ENCODE peak calls at places on chromosomes 7 and 10, in seven cellular contexts. L is fibroblast of pulmonary artery, I is dorsolateral prefrontal cortex, U is tibial artery, N is upper lobe of right lung, H is hepatocyte, Q is retinal pigment epithelial cell. F is an unnamed sample.

GRCh38 chr10:127018766-127019165 is 113.5 kb downstream of the DOCK1 start:
- DNase-seq in I (no peak), Q (no peak), L (no peak), N (no peak), U (no peak), H (no peak), F (no peak)

GRCh38 chr7:130365511-130366441 is 14.5 kb upstream of the CPA1 start:
- DNase-seq in I (no peak), U (no peak), L (peak), N (no peak), H (no peak), Q (no peak), F (peak)

GRCh38 chr10:13961096-13961495 is 369.6 kb downstream of the FRMD4A start:
- DNase-seq in H (no peak), Q (no peak), L (peak), I (no peak), U (no peak), N (no peak), F (peak)

GRCh38 chr10:112115781-112116385 is 67.7 kb downstream of the GPAM start:
- DNase-seq in Q (no peak), L (peak), H (peak), U (no peak), I (no peak), N (no peak), F (no peak)

GRCh38 chr10:8055420-8056349 is 1.2 kb downstream of the GATA3 start:
- DNase-seq in I (no peak), Q (no peak), U (no peak), N (no peak), H (peak), L (no peak), F (no peak)

GRCh38 chr10:818010-818409 is 113.5 kb downstream of the LARP4B start:
- DNase-seq in U (no peak), H (no peak), Q (no peak), I (no peak), N (no peak), L (no peak), F (no peak)

GRCh38 chr10:103626178-103626577 is 132.7 kb downstream of the NEURL1 start:
- DNase-seq in H (no peak), N (no peak), I (no peak), L (no peak), Q (no peak), U (peak), F (no peak)

GRCh38 chr10:11638055-11638698 is 26.7 kb upstream of the USP6NL start:
- DNase-seq in U (no peak), I (no peak), Q (no peak), N (no peak), L (no peak), H (no peak), F (no peak)

GRCh38 chr7:69803699-69804516 is 205.6 kb downstream of the AUTS2 start:
- DNase-seq in L (no peak), N (no peak), U (no peak), Q (no peak), H (no peak), I (no peak), F (no peak)

GRCh38 chr7:92517626-92518025 is 10.7 kb downstream of the PEX1 start:
- DNase-seq in N (no peak), U (no peak), L (peak), I (no peak), H (no peak), Q (no peak), F (no peak)

GRCh38 chr10:25280076-25280475 is 105.3 kb downstream of the GPR158 start:
- DNase-seq in N (no peak), U (no peak), Q (no peak), I (no peak), H (no peak), L (no peak), F (no peak)

GRCh38 chr7:64869121-64869725 is 33.9 kb upstream of the ZNF273 start:
- DNase-seq in L (no peak), Q (no peak), N (no peak), H (peak), I (no peak), U (no peak), F (no peak)

GRCh38 chr10:72502581-72502980 is 123.3 kb downstream of the MICU1 start:
- DNase-seq in N (no peak), U (no peak), L (no peak), I (no peak), Q (no peak), H (no peak), F (no peak)

GRCh38 chr7:90244565-90244908 is 437 bp upstream of the CFAP69 start:
- DNase-seq in H (no peak), I (no peak), Q (no peak), U (no peak), L (no peak), N (no peak), F (no peak)

GRCh38 chr7:115941703-115942268 is 88.8 kb downstream of the TFEC start:
- DNase-seq in N (no peak), L (peak), Q (peak), U (no peak), I (no peak), H (no peak), F (peak)

GRCh38 chr7:81410471-81411117 is 359.3 kb downstream of the HGF start:
- DNase-seq in H (no peak), L (no peak), Q (no peak), U (no peak), N (no peak), I (no peak), F (no peak)

GRCh38 chr7:80082214-80082613 is 52.4 kb upstream of the GNAI1 start:
- DNase-seq in U (no peak), H (no peak), I (no peak), N (no peak), Q (no peak), L (no peak), F (no peak)

GRCh38 chr10:118041316-118041715 is 5.4 kb downstream of the RAB11FIP2 start:
- DNase-seq in N (no peak), I (no peak), Q (peak), H (no peak), L (peak), U (no peak), F (peak)

GRCh38 chr10:6642881-6643280 is 62.8 kb upstream of the PRKCQ start:
- DNase-seq in I (no peak), U (no peak), L (no peak), N (no peak), H (no peak), Q (no peak), F (no peak)

GRCh38 chr10:88008866-88009470 is 145.5 kb downstream of the PTEN start:
- DNase-seq in N (no peak), L (no peak), U (no peak), Q (no peak), I (no peak), H (no peak), F (no peak)

GRCh38 chr10:22010973-22011408 is 7.5 kb upstream of the DNAJC1 start:
- DNase-seq in L (peak), U (no peak), H (peak), Q (no peak), N (no peak), I (no peak), F (no peak)

GRCh38 chr10:24465124-24465874 is 256.4 kb downstream of the KIAA1217 start:
- DNase-seq in H (peak), U (no peak), L (peak), Q (peak), I (no peak), N (no peak), F (no peak)

GRCh38 chr7:71285614-71286013 is 153.7 kb downstream of the GALNT17 start:
- DNase-seq in N (no peak), Q (no peak), L (no peak), I (no peak), U (no peak), H (no peak), F (no peak)

GRCh38 chr7:71290382-71290781 is 158.4 kb downstream of the GALNT17 start:
- DNase-seq in Q (no peak), L (no peak), N (no peak), I (no peak), U (no peak), H (no peak), F (no peak)

GRCh38 chr7:71283802-71284201 is 151.9 kb downstream of the GALNT17 start:
- DNase-seq in L (no peak), I (no peak), Q (no peak), H (no peak), N (no peak), U (no peak), F (no peak)

GRCh38 chr7:71286924-71287323 is 155.0 kb downstream of the GALNT17 start:
- DNase-seq in N (no peak), I (no peak), U (no peak), H (no peak), L (no peak), Q (no peak), F (no peak)

GRCh38 chr7:71286336-71286735 is 154.4 kb downstream of the GALNT17 start:
- DNase-seq in N (no peak), I (no peak), H (no peak), Q (no peak), U (peak), L (no peak), F (no peak)
- H3K4me3 ChIP-seq in N (no peak), I (no peak), H (no peak), Q (no peak), U (peak), L (no peak), F (no peak)

DNA sequence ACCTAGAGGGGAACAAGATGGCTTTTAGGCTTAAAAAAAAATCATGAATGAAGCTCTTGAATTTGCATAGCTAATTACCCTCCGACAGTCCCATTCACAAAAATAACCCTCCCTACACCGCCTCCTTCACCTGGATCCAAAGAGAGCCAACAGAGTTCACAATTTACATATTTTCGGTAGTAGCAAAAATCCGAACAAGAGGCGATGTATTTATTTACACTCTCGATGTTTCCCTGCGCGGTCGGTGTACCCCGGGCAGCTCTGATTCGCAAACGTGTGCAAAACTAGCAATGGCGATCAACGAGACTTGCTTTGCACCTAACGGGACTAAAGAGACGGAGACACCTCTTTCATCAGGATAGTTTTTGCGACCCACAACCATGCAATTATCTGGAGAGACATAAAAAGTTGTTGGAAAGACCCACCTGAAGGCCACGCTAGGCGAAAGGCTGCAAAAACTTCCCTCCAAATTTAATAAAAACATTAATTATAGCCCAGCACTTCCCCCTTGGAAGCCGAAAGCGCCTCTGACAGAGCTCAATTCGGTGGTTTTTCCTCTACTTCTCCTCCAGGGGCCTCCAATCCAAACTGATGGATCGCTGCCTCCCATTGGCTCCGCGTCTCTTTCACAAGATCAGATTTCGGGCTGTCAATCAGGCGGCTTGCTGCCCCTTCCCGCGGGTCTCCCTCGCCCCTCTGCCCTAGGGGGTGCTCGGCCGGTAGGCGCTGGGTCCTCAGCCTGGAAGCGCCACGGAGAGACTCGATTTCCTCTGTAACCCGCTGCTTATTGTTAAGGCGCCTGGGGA is at the start of gene ETV1:
- DNase-seq in Q (no peak), U (peak), I (no peak), H (peak), N (peak), L (peak), F (no peak)
- TF ChIP-seq CTCF in Q (peak), U (peak), I (peak), H (peak), N (peak), L (peak), F (peak)

GRCh38 chr10:43734716-43735115 is 86.0 kb upstream of the ZNF32 start:
- DNase-seq in U (no peak), L (no peak), I (no peak), Q (no peak), H (no peak), N (no peak), F (no peak)
- H3K4me3 ChIP-seq in U (no peak), L (no peak), I (no peak), Q (no peak), H (no peak), N (no peak), F (no peak)

DNA sequence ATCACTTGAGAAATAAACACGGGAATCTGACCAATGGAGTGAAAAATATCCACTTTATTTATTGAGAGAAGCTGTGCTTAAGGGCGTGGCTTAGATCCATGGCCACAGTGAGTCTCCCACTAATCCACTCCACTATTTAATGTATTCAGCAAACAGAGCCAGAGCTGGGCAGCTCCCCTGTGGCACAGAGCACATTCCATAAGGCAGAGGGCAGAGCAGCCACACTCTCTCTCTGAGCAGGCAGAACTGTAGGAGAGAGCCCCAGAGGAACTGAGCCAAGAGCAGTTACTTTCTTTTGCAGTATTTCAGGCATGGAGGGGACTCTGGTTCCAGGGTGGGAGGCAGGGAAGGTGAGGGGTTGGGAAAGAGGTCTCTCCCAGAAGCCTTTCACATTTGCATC is 106.0 kb downstream of the GALNT17 start:
- DNase-seq in Q (no peak), U (peak), H (peak), L (no peak), I (no peak), N (no peak), F (no peak)
- TF ChIP-seq CTCF in Q (no peak), U (peak), H (peak), L (no peak), I (no peak), N (no peak), F (no peak)

GRCh38 chr7:18760046-18760445 is 264.5 kb downstream of the HDAC9 start:
- DNase-seq in I (no peak), L (no peak), Q (no peak), N (no peak), H (no peak), U (no peak), F (no peak)

GRCh38 chr7:18756378-18757050 is 261.0 kb downstream of the HDAC9 start:
- DNase-seq in I (no peak), L (no peak), U (no peak), Q (no peak), N (no peak), H (no peak), F (no peak)

GRCh38 chr7:18761046-18761445 is 265.5 kb downstream of the HDAC9 start:
- DNase-seq in U (no peak), H (no peak), L (no peak), N (no peak), I (no peak), Q (no peak), F (no peak)

DNA sequence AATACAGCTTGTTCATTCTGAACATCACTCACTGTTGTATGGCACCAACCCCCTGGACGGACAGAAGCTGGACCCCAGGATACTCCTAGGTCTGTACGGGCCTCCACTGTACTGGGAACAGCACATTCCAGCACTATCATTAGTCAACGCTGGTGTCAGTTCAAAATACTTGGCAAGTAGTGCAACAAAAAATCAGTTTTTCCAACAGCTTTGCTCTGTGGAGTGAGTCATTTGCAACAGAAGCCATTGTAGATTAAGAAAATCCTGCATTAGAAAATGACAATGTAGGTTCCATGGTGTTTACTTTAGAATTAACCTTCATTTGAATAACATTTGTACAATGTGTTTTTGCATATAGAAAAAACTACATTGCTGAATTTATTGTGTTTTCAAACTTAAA is 266.6 kb downstream of the HDAC9 start:
- DNase-seq in I (no peak), H (no peak), L (peak), U (no peak), Q (peak), N (no peak), F (no peak)
- H3K4me3 ChIP-seq in I (no peak), H (no peak), L (no peak), U (no peak), Q (no peak), N (no peak), F (no peak)

DNA sequence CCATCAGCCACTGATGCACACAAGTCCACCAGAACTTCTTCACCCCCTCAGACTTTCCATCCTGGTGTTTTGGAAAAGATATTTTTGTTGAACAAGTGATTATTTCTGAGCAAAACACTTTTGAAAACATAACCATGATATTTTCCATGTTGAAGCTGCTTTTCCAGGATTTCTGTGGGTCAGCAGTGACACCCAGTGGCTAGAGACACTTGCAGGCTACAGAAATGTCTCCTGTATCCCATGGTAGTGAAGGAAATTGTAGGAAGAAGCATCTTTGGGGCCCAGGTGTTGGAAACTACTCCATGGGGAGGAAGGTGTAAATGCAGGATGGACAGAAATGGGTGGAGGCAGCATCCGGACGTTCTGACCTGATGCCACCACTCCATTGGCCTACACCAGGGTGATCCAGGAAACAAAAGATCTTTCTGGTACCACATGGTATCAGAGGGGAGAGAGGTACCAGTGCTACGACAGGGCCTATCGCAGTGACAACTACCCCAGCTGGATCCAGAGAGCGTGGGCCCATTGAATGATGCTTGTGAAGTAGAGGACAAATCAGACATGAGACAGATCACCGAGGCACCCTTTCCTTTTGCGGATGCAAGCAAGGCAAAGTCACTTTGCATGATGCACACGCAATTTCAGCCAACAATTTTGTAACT is 111.7 kb upstream of the COBL start:
- DNase-seq in Q (no peak), L (no peak), H (peak), N (no peak), U (no peak), I (no peak), F (no peak)
- TF ChIP-seq CTCF in Q (peak), L (no peak), H (peak), N (no peak), U (no peak), I (peak), F (peak)

GRCh38 chr10:110268931-110269640 is 35.6 kb downstream of the SMNDC1 start:
- DNase-seq in N (no peak), L (no peak), I (no peak), Q (no peak), H (no peak), U (no peak), F (no peak)
- H3K4me3 ChIP-seq in N (peak), L (peak), I (peak), Q (no peak), H (no peak), U (peak), F (no peak)

DNA sequence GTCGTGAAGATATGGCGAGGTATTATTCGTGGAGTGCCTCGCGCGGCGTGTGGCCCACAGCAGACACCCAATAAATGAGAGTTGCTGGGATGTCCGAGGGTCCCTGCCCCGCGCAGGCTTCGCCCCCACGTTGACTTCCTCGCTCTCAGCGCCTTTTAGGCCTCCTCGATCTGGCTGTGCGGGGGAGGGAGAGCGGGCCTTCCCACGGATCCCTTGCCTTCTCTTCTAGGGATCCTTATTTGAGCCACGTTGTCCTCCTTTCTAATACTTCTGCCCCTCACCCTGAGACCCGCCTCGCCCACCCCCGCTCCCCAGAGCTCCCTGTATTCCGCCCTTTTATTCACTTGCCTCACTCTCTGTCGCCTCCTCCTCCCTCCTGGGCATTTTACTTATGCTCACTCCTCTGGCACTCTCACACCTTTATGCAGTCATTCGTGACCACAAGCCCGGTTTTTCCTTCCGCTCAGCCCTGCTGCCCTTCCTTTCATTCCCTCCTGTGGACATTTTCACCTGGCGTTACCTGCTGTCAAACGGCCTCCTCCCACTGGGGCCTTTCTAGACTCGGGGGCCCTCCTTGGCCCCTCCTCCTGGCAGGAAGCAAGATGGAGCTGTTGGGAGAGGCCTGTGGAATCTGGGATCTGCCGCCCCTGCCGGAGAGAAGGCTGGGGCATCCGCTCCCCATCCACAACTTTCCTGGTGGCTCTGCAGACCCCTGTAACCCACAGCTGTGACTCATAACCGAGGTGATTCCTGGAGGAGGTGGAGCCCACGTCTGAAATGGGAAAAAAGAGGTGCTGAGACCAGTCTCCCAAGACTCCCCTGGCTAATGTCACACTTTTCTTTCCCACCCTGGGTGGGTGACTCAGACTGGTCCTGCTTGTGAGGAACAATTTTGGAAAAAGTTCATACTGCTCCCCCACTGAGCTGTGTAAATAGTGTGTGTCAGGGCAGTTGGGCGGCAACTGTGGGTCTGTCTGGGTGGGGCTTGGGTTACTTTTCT is 1.0 kb downstream of the VCL start:
- DNase-seq in U (peak), Q (no peak), H (peak), N (peak), I (no peak), L (peak), F (peak)
- TF ChIP-seq CTCF in U (peak), Q (peak), H (peak), N (peak), I (peak), L (peak), F (peak)

DNA sequence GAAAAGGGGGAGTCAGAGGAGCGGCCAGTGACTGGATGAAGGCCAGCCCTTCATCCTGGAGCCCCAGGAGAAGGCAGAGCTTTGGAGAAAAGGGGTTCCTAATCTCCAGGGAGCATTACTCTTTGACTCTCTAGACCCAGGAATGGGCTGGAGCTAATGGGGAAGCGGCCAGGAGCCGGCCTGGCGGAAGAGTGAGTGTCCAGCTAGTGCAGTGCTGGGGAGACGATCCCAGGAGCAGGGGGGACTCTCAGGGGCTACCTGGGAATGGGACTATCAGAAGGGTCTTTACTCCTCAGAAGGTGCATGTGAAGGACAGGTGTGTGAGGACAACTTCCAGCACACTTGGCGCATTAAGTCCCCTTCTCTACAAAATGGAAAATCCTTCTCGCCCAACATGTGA is 2.4 kb upstream of the PAX2 start:
- DNase-seq in U (no peak), N (no peak), H (no peak), I (no peak), Q (no peak), L (no peak), F (no peak)
- H3K4me3 ChIP-seq in U (no peak), N (no peak), H (no peak), I (no peak), Q (no peak), L (no peak), F (peak)

F was measured in kidney epithelial cell.